ENCODE peak calls at places on chromosome 16, in seven cellular contexts. One of them, this sample, is unnamed. For H3K4me1, the result is how much of the 10 kb centered on the place peaks cover.

GRCh38 chr16:78353610-78354009 is 254.2 kb downstream of the WWOX start:
- DNase-seq in cardiac muscle cell: no peak
- DNase-seq in K562: no peak
- DNase-seq in gastrocnemius medialis: no peak
- DNase-seq in mucosa of descending colon: no peak
- DNase-seq in tibial artery: no peak
- DNase-seq in CD8-positive, alpha-beta T cell: no peak
- DNase-seq in this sample: no peak

GRCh38 chr16:641326-642188 is at the start of gene MCRIP2:
- DNase-seq in cardiac muscle cell: peak
- DNase-seq in gastrocnemius medialis: peak
- DNase-seq in mucosa of descending colon: peak
- DNase-seq in K562: peak
- DNase-seq in tibial artery: peak
- DNase-seq in CD8-positive, alpha-beta T cell: peak
- DNase-seq in this sample: peak

GRCh38 chr16:15879255-15879804 is 9.1 kb downstream of the CEP20 start:
- DNase-seq in tibial artery: no peak
- DNase-seq in mucosa of descending colon: no peak
- DNase-seq in K562: peak
- DNase-seq in cardiac muscle cell: no peak
- DNase-seq in gastrocnemius medialis: no peak
- DNase-seq in CD8-positive, alpha-beta T cell: no peak
- DNase-seq in this sample: no peak

GRCh38 chr16:85638695-85639409 is 25.7 kb downstream of the GSE1 start:
- DNase-seq in CD8-positive, alpha-beta T cell: no peak
- DNase-seq in cardiac muscle cell: no peak
- DNase-seq in gastrocnemius medialis: no peak
- DNase-seq in K562: no peak
- DNase-seq in mucosa of descending colon: no peak
- DNase-seq in tibial artery: no peak
- DNase-seq in this sample: no peak

GRCh38 chr16:86048882-86049585 is 150.1 kb downstream of the IRF8 start:
- DNase-seq in K562: peak
- DNase-seq in mucosa of descending colon: no peak
- DNase-seq in gastrocnemius medialis: no peak
- DNase-seq in tibial artery: no peak
- DNase-seq in cardiac muscle cell: no peak
- DNase-seq in CD8-positive, alpha-beta T cell: no peak
- DNase-seq in this sample: no peak

GRCh38 chr16:57871457-57871856 is 69.2 kb upstream of the KIFC3 start:
- DNase-seq in K562: no peak
- DNase-seq in tibial artery: no peak
- DNase-seq in mucosa of descending colon: no peak
- DNase-seq in cardiac muscle cell: no peak
- DNase-seq in CD8-positive, alpha-beta T cell: no peak
- DNase-seq in gastrocnemius medialis: no peak
- DNase-seq in this sample: no peak

GRCh38 chr16:87706278-87707000 is 59.3 kb downstream of the KLHDC4 start:
- DNase-seq in tibial artery: no peak
- DNase-seq in cardiac muscle cell: no peak
- DNase-seq in mucosa of descending colon: no peak
- DNase-seq in CD8-positive, alpha-beta T cell: no peak
- DNase-seq in gastrocnemius medialis: no peak
- DNase-seq in K562: no peak
- DNase-seq in this sample: no peak

GRCh38 chr16:3948378-3948995 is 68.0 kb upstream of the CREBBP start:
- DNase-seq in cardiac muscle cell: no peak
- DNase-seq in K562: no peak
- DNase-seq in gastrocnemius medialis: no peak
- DNase-seq in mucosa of descending colon: no peak
- DNase-seq in tibial artery: peak
- DNase-seq in CD8-positive, alpha-beta T cell: no peak
- DNase-seq in this sample: no peak

GRCh38 chr16:77282345-77282744 is 83.1 kb downstream of the SYCE1L start:
- DNase-seq in gastrocnemius medialis: no peak
- DNase-seq in CD8-positive, alpha-beta T cell: no peak
- DNase-seq in mucosa of descending colon: no peak
- DNase-seq in cardiac muscle cell: no peak
- DNase-seq in K562: no peak
- DNase-seq in tibial artery: no peak
- DNase-seq in this sample: no peak

GRCh38 chr16:58536278-58536677 is 21.0 kb downstream of the SETD6 start:
- DNase-seq in mucosa of descending colon: no peak
- DNase-seq in tibial artery: no peak
- DNase-seq in gastrocnemius medialis: no peak
- DNase-seq in K562: no peak
- DNase-seq in CD8-positive, alpha-beta T cell: no peak
- DNase-seq in cardiac muscle cell: no peak
- DNase-seq in this sample: no peak

GRCh38 chr16:47320546-47321315 is 140.1 kb downstream of the ITFG1 start:
- DNase-seq in K562: no peak
- DNase-seq in cardiac muscle cell: no peak
- DNase-seq in tibial artery: no peak
- DNase-seq in mucosa of descending colon: no peak
- DNase-seq in gastrocnemius medialis: no peak
- DNase-seq in CD8-positive, alpha-beta T cell: no peak
- DNase-seq in this sample: no peak

GRCh38 chr16:30761427-30761927 is 385 bp downstream of the CFAP119 start:
- DNase-seq in cardiac muscle cell: peak
- DNase-seq in CD8-positive, alpha-beta T cell: peak
- DNase-seq in mucosa of descending colon: peak
- DNase-seq in gastrocnemius medialis: no peak
- DNase-seq in K562: peak
- DNase-seq in tibial artery: no peak
- DNase-seq in this sample: no peak

GRCh38 chr16:74718741-74719610 is 18.3 kb upstream of the MLKL start:
- DNase-seq in cardiac muscle cell: no peak
- DNase-seq in K562: peak
- DNase-seq in CD8-positive, alpha-beta T cell: no peak
- DNase-seq in tibial artery: no peak
- DNase-seq in mucosa of descending colon: no peak
- DNase-seq in gastrocnemius medialis: no peak
- DNase-seq in this sample: no peak

GRCh38 chr16:70151941-70152509 is 21.6 kb upstream of the CLEC18C start:
- DNase-seq in cardiac muscle cell: no peak
- DNase-seq in gastrocnemius medialis: no peak
- DNase-seq in CD8-positive, alpha-beta T cell: no peak
- DNase-seq in K562: peak
- DNase-seq in tibial artery: no peak
- DNase-seq in mucosa of descending colon: no peak
- DNase-seq in this sample: no peak

GRCh38 chr16:70740919-70741778 is 55.3 kb upstream of the MTSS2 start:
- DNase-seq in tibial artery: no peak
- DNase-seq in cardiac muscle cell: no peak
- DNase-seq in K562: no peak
- DNase-seq in CD8-positive, alpha-beta T cell: peak
- DNase-seq in mucosa of descending colon: no peak
- DNase-seq in gastrocnemius medialis: no peak
- DNase-seq in this sample: no peak

GRCh38 chr16:19718624-19718965 is 524 bp downstream of the IQCK start:
- DNase-seq in K562: no peak
- DNase-seq in gastrocnemius medialis: no peak
- DNase-seq in tibial artery: no peak
- DNase-seq in cardiac muscle cell: no peak
- DNase-seq in CD8-positive, alpha-beta T cell: no peak
- DNase-seq in mucosa of descending colon: peak
- DNase-seq in this sample: no peak

GRCh38 chr16:11586375-11586855 is 304 bp downstream of the LITAF start:
- DNase-seq in cardiac muscle cell: no peak
- DNase-seq in CD8-positive, alpha-beta T cell: no peak
- DNase-seq in gastrocnemius medialis: no peak
- DNase-seq in K562: no peak
- DNase-seq in tibial artery: no peak
- DNase-seq in mucosa of descending colon: peak
- DNase-seq in this sample: no peak

GRCh38 chr16:87075319-87075860 is 241.8 kb downstream of the C16orf95 start:
- DNase-seq in mucosa of descending colon: no peak
- DNase-seq in cardiac muscle cell: no peak
- DNase-seq in tibial artery: peak
- DNase-seq in gastrocnemius medialis: no peak
- DNase-seq in K562: no peak
- DNase-seq in CD8-positive, alpha-beta T cell: no peak
- DNase-seq in this sample: no peak

GRCh38 chr16:89290887-89291286 is 73.4 kb downstream of the ZNF778 start:
- DNase-seq in tibial artery: no peak
- DNase-seq in mucosa of descending colon: no peak
- DNase-seq in cardiac muscle cell: no peak
- DNase-seq in gastrocnemius medialis: no peak
- DNase-seq in K562: no peak
- DNase-seq in CD8-positive, alpha-beta T cell: no peak
- DNase-seq in this sample: no peak

GRCh38 chr16:21167360-21167759 is 8.9 kb downstream of the LDAF1 start:
- DNase-seq in K562: no peak
- DNase-seq in CD8-positive, alpha-beta T cell: no peak
- DNase-seq in cardiac muscle cell: no peak
- DNase-seq in tibial artery: no peak
- DNase-seq in gastrocnemius medialis: no peak
- DNase-seq in mucosa of descending colon: no peak
- DNase-seq in this sample: no peak

GRCh38 chr16:14186007-14186953 is 115.2 kb downstream of the MRTFB start:
- DNase-seq in gastrocnemius medialis: peak
- DNase-seq in cardiac muscle cell: peak
- DNase-seq in tibial artery: peak
- DNase-seq in mucosa of descending colon: no peak
- DNase-seq in CD8-positive, alpha-beta T cell: no peak
- DNase-seq in K562: no peak
- DNase-seq in this sample: no peak

GRCh38 chr16:67773569-67774456 is 32.5 kb downstream of the RANBP10 start:
- DNase-seq in CD8-positive, alpha-beta T cell: no peak
- DNase-seq in cardiac muscle cell: no peak
- DNase-seq in K562: peak
- DNase-seq in tibial artery: no peak
- DNase-seq in gastrocnemius medialis: peak
- DNase-seq in mucosa of descending colon: no peak
- DNase-seq in this sample: no peak

GRCh38 chr16:59612094-59612493 is 878.0 kb upstream of the GOT2 start:
- DNase-seq in cardiac muscle cell: no peak
- DNase-seq in tibial artery: no peak
- DNase-seq in K562: no peak
- DNase-seq in CD8-positive, alpha-beta T cell: no peak
- DNase-seq in mucosa of descending colon: no peak
- DNase-seq in gastrocnemius medialis: no peak
- DNase-seq in this sample: no peak

GRCh38 chr16:24497405-24497804 is 42.0 kb upstream of the RBBP6 start:
- DNase-seq in cardiac muscle cell: peak
- DNase-seq in mucosa of descending colon: no peak
- DNase-seq in gastrocnemius medialis: no peak
- DNase-seq in K562: no peak
- DNase-seq in CD8-positive, alpha-beta T cell: no peak
- DNase-seq in tibial artery: no peak
- DNase-seq in this sample: no peak

GRCh38 chr16:70434489-70435260 is 4.2 kb downstream of the ST3GAL2 start:
- DNase-seq in K562: peak
- DNase-seq in cardiac muscle cell: no peak
- DNase-seq in tibial artery: no peak
- DNase-seq in CD8-positive, alpha-beta T cell: no peak
- DNase-seq in mucosa of descending colon: no peak
- DNase-seq in gastrocnemius medialis: no peak
- DNase-seq in this sample: no peak

GRCh38 chr16:5024632-5025031 is 9.1 kb downstream of the NAGPA start:
- DNase-seq in mucosa of descending colon: no peak
- DNase-seq in CD8-positive, alpha-beta T cell: no peak
- DNase-seq in gastrocnemius medialis: peak
- DNase-seq in K562: no peak
- DNase-seq in tibial artery: no peak
- DNase-seq in cardiac muscle cell: no peak
- DNase-seq in this sample: no peak
- TF ChIP-seq CTCF in mucosa of descending colon: peak
- TF ChIP-seq CTCF in CD8-positive, alpha-beta T cell: peak
- TF ChIP-seq CTCF in gastrocnemius medialis: peak
- TF ChIP-seq CTCF in K562: no peak
- TF ChIP-seq CTCF in tibial artery: no peak
- TF ChIP-seq CTCF in cardiac muscle cell: no peak
- TF ChIP-seq CTCF in this sample: no peak

DNA sequence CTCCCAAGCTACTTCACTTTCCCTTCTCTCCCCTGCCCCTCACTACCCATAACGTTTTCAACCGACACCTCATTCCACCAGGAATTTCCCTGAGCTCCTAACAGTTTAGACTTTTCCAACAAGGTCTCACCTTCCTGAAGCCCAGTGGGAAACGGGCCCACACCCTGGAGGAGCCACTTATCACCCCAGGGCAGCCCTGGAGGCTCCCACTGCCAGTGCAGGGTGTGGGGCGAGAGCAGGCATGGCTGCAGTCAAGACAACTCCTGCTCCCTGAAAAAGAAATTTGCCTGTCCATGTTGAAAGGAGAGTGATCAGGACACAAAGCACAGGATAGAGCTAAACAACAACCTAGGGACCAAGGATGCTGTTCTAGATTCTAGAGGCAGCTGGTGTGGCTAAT is 1.7 kb upstream of the CCNF start:
- DNase-seq in gastrocnemius medialis: no peak
- DNase-seq in K562: no peak
- DNase-seq in CD8-positive, alpha-beta T cell: no peak
- DNase-seq in cardiac muscle cell: no peak
- DNase-seq in tibial artery: no peak
- DNase-seq in mucosa of descending colon: no peak
- DNase-seq in this sample: no peak
- H3K4me1 ChIP-seq in gastrocnemius medialis: under half
- H3K4me1 ChIP-seq in K562: under half
- H3K4me1 ChIP-seq in CD8-positive, alpha-beta T cell: under half
- H3K4me1 ChIP-seq in cardiac muscle cell: under half
- H3K4me1 ChIP-seq in tibial artery: under half
- H3K4me1 ChIP-seq in mucosa of descending colon: under half
- H3K4me1 ChIP-seq in this sample: under half

GRCh38 chr16:29024280-29024679 is 39.4 kb downstream of the LAT start:
- DNase-seq in tibial artery: no peak
- DNase-seq in cardiac muscle cell: no peak
- DNase-seq in gastrocnemius medialis: no peak
- DNase-seq in mucosa of descending colon: no peak
- DNase-seq in K562: no peak
- DNase-seq in CD8-positive, alpha-beta T cell: no peak
- DNase-seq in this sample: no peak
- H3K4me3 ChIP-seq in tibial artery: no peak
- H3K4me3 ChIP-seq in cardiac muscle cell: no peak
- H3K4me3 ChIP-seq in gastrocnemius medialis: no peak
- H3K4me3 ChIP-seq in mucosa of descending colon: no peak
- H3K4me3 ChIP-seq in K562: no peak
- H3K4me3 ChIP-seq in CD8-positive, alpha-beta T cell: peak
- H3K4me3 ChIP-seq in this sample: no peak

GRCh38 chr16:56577300-56577625 is 12.1 kb upstream of the MT3 start:
- DNase-seq in CD8-positive, alpha-beta T cell: no peak
- DNase-seq in mucosa of descending colon: no peak
- DNase-seq in cardiac muscle cell: no peak
- DNase-seq in tibial artery: no peak
- DNase-seq in gastrocnemius medialis: no peak
- DNase-seq in K562: no peak
- DNase-seq in this sample: no peak
- TF ChIP-seq CTCF in CD8-positive, alpha-beta T cell: no peak
- TF ChIP-seq CTCF in mucosa of descending colon: no peak
- TF ChIP-seq CTCF in cardiac muscle cell: no peak
- TF ChIP-seq CTCF in tibial artery: no peak
- TF ChIP-seq CTCF in gastrocnemius medialis: no peak
- TF ChIP-seq CTCF in K562: no peak
- TF ChIP-seq CTCF in this sample: no peak